ENCODE peak calls at places on chromosomes 5 and 9, in seven cellular contexts. One of them, this sample, is unnamed.
A peak's percentile ranks its signal among the peaks of the same experiment; 100 is the strongest.

GRCh38 chr5:157248771-157249475 is 17.0 kb upstream of the CYFIP2 start:
- DNase-seq in right cardiac atrium: no peak
- DNase-seq in mammary epithelial cell: no peak
- DNase-seq in psoas muscle: no peak
- DNase-seq in naive thymus-derived CD4-positive, alpha-beta T cell: peak; percentile 74
- DNase-seq in body of pancreas: no peak
- DNase-seq in thoracic aorta: no peak
- DNase-seq in this sample: peak; percentile 63

GRCh38 chr5:37915078-37915736 is 75.4 kb upstream of the GDNF start:
- DNase-seq in right cardiac atrium: no peak
- DNase-seq in mammary epithelial cell: no peak
- DNase-seq in psoas muscle: no peak
- DNase-seq in naive thymus-derived CD4-positive, alpha-beta T cell: no peak
- DNase-seq in thoracic aorta: no peak
- DNase-seq in body of pancreas: no peak
- DNase-seq in this sample: no peak

GRCh38 chr5:10424124-10424731 is 17.5 kb upstream of the ROPN1L start:
- DNase-seq in right cardiac atrium: no peak
- DNase-seq in thoracic aorta: no peak
- DNase-seq in naive thymus-derived CD4-positive, alpha-beta T cell: no peak
- DNase-seq in mammary epithelial cell: no peak
- DNase-seq in psoas muscle: no peak
- DNase-seq in body of pancreas: peak; percentile 37
- DNase-seq in this sample: no peak

GRCh38 chr5:164301708-164302107 is 796.3 kb downstream of the MAT2B start:
- DNase-seq in thoracic aorta: no peak
- DNase-seq in mammary epithelial cell: no peak
- DNase-seq in psoas muscle: no peak
- DNase-seq in body of pancreas: no peak
- DNase-seq in naive thymus-derived CD4-positive, alpha-beta T cell: no peak
- DNase-seq in right cardiac atrium: no peak
- DNase-seq in this sample: no peak

GRCh38 chr9:4678679-4679267 is 596 bp upstream of the CDC37L1 start:
- DNase-seq in naive thymus-derived CD4-positive, alpha-beta T cell: peak; percentile 71
- DNase-seq in thoracic aorta: no peak
- DNase-seq in mammary epithelial cell: peak; percentile 35
- DNase-seq in body of pancreas: no peak
- DNase-seq in psoas muscle: no peak
- DNase-seq in right cardiac atrium: no peak
- DNase-seq in this sample: no peak

GRCh38 chr9:129252937-129253819 is 75.1 kb upstream of the IER5L start:
- DNase-seq in psoas muscle: peak; percentile 33
- DNase-seq in mammary epithelial cell: no peak
- DNase-seq in thoracic aorta: no peak
- DNase-seq in right cardiac atrium: peak; percentile 70
- DNase-seq in naive thymus-derived CD4-positive, alpha-beta T cell: no peak
- DNase-seq in body of pancreas: no peak
- DNase-seq in this sample: no peak

GRCh38 chr9:37902804-37903580 is 935 bp downstream of the SLC25A51 start:
- DNase-seq in thoracic aorta: no peak
- DNase-seq in right cardiac atrium: no peak
- DNase-seq in body of pancreas: no peak
- DNase-seq in naive thymus-derived CD4-positive, alpha-beta T cell: no peak
- DNase-seq in mammary epithelial cell: peak; percentile 48
- DNase-seq in psoas muscle: no peak
- DNase-seq in this sample: peak; percentile 5

GRCh38 chr5:12245429-12245828 is 341.2 kb upstream of the CTNND2 start:
- DNase-seq in psoas muscle: no peak
- DNase-seq in naive thymus-derived CD4-positive, alpha-beta T cell: no peak
- DNase-seq in body of pancreas: no peak
- DNase-seq in mammary epithelial cell: no peak
- DNase-seq in thoracic aorta: no peak
- DNase-seq in right cardiac atrium: no peak
- DNase-seq in this sample: no peak

GRCh38 chr9:29830815-29831214 is 2257.5 kb upstream of the C9orf72 start:
- DNase-seq in right cardiac atrium: no peak
- DNase-seq in naive thymus-derived CD4-positive, alpha-beta T cell: no peak
- DNase-seq in psoas muscle: no peak
- DNase-seq in mammary epithelial cell: peak; percentile 37
- DNase-seq in body of pancreas: peak; percentile 44
- DNase-seq in thoracic aorta: no peak
- DNase-seq in this sample: no peak

GRCh38 chr5:172172912-172173591 is 15.0 kb downstream of the STK10 start:
- DNase-seq in right cardiac atrium: peak; percentile 82
- DNase-seq in naive thymus-derived CD4-positive, alpha-beta T cell: no peak
- DNase-seq in body of pancreas: no peak
- DNase-seq in mammary epithelial cell: no peak
- DNase-seq in psoas muscle: no peak
- DNase-seq in thoracic aorta: no peak
- DNase-seq in this sample: peak; percentile 44

GRCh38 chr9:133111461-133112360 is 9.3 kb downstream of the RALGDS start:
- DNase-seq in body of pancreas: no peak
- DNase-seq in naive thymus-derived CD4-positive, alpha-beta T cell: no peak
- DNase-seq in psoas muscle: peak; percentile 14
- DNase-seq in thoracic aorta: no peak
- DNase-seq in mammary epithelial cell: no peak
- DNase-seq in right cardiac atrium: no peak
- DNase-seq in this sample: no peak

GRCh38 chr5:14127587-14127986 is 15.6 kb upstream of the TRIO start:
- DNase-seq in body of pancreas: no peak
- DNase-seq in mammary epithelial cell: no peak
- DNase-seq in thoracic aorta: no peak
- DNase-seq in naive thymus-derived CD4-positive, alpha-beta T cell: no peak
- DNase-seq in right cardiac atrium: no peak
- DNase-seq in psoas muscle: no peak
- DNase-seq in this sample: no peak

GRCh38 chr5:51567636-51568035 is 184.4 kb downstream of the ISL1 start:
- DNase-seq in mammary epithelial cell: peak; percentile 71
- DNase-seq in thoracic aorta: no peak
- DNase-seq in right cardiac atrium: no peak
- DNase-seq in naive thymus-derived CD4-positive, alpha-beta T cell: no peak
- DNase-seq in psoas muscle: no peak
- DNase-seq in body of pancreas: no peak
- DNase-seq in this sample: no peak

GRCh38 chr9:121883281-121884056 is 209.6 kb downstream of the TTLL11 start:
- DNase-seq in psoas muscle: no peak
- DNase-seq in right cardiac atrium: no peak
- DNase-seq in mammary epithelial cell: no peak
- DNase-seq in thoracic aorta: no peak
- DNase-seq in body of pancreas: no peak
- DNase-seq in naive thymus-derived CD4-positive, alpha-beta T cell: no peak
- DNase-seq in this sample: no peak

GRCh38 chr9:17204611-17205165 is 69.8 kb downstream of the CNTLN start:
- DNase-seq in psoas muscle: no peak
- DNase-seq in mammary epithelial cell: no peak
- DNase-seq in body of pancreas: no peak
- DNase-seq in right cardiac atrium: no peak
- DNase-seq in thoracic aorta: no peak
- DNase-seq in naive thymus-derived CD4-positive, alpha-beta T cell: no peak
- DNase-seq in this sample: no peak

GRCh38 chr9:109401169-109401989 is 80.5 kb upstream of the EPB41L4B start:
- DNase-seq in body of pancreas: peak; percentile 79
- DNase-seq in right cardiac atrium: no peak
- DNase-seq in mammary epithelial cell: peak; percentile 53
- DNase-seq in naive thymus-derived CD4-positive, alpha-beta T cell: no peak
- DNase-seq in thoracic aorta: no peak
- DNase-seq in psoas muscle: no peak
- DNase-seq in this sample: no peak

GRCh38 chr9:81902191-81902590 is 26.0 kb upstream of the SPATA31D4 start:
- DNase-seq in mammary epithelial cell: peak; percentile 9
- DNase-seq in right cardiac atrium: no peak
- DNase-seq in psoas muscle: no peak
- DNase-seq in thoracic aorta: no peak
- DNase-seq in naive thymus-derived CD4-positive, alpha-beta T cell: no peak
- DNase-seq in body of pancreas: no peak
- DNase-seq in this sample: no peak
- H3K27ac ChIP-seq in mammary epithelial cell: no peak overlapping the region
- H3K27ac ChIP-seq in right cardiac atrium: no peak overlapping the region
- H3K27ac ChIP-seq in psoas muscle: no peak overlapping the region
- H3K27ac ChIP-seq in thoracic aorta: peak overlapping the region; percentile 38
- H3K27ac ChIP-seq in naive thymus-derived CD4-positive, alpha-beta T cell: no peak overlapping the region
- H3K27ac ChIP-seq in body of pancreas: no peak overlapping the region
- H3K27ac ChIP-seq in this sample: no peak overlapping the region

DNA sequence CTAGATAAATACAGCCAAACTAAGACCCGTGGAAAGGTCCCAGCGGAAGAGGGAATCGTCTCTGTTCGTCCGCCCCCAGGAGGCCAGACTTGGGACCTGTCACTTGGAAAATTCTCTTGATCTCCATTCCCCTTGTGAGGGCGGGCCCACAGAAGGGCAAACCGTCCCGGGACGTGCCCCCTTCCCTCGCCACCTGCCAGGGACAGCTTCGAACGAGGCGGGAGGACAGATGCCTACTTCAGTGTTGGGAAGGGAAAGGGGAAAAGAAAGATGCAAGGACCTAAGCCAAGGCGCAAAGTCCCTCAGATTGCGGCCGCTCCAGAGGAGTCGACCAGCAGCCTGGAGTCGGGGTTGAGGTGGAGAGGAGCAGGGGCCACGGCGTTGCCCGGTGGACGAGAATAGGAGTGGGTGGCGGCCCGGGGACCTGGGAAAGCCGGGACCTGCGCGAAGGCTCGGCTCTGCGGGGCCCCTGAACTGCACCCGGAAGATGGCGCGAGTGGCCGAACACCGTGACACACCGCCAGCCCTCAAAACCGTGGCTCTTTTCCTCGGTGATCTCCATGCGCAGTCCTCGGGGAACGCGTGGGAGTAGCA is 4.4 kb upstream of the EBF1 start:
- DNase-seq in thoracic aorta: no peak
- DNase-seq in psoas muscle: no peak
- DNase-seq in right cardiac atrium: peak; percentile 70
- DNase-seq in naive thymus-derived CD4-positive, alpha-beta T cell: no peak
- DNase-seq in body of pancreas: no peak
- DNase-seq in mammary epithelial cell: no peak
- DNase-seq in this sample: no peak
- H3K4me3 ChIP-seq in thoracic aorta: peak overlapping the region; percentile 45
- H3K4me3 ChIP-seq in psoas muscle: no peak overlapping the region
- H3K4me3 ChIP-seq in right cardiac atrium: no peak overlapping the region
- H3K4me3 ChIP-seq in naive thymus-derived CD4-positive, alpha-beta T cell: no peak overlapping the region
- H3K4me3 ChIP-seq in body of pancreas: no peak overlapping the region
- H3K4me3 ChIP-seq in mammary epithelial cell: no peak overlapping the region
- H3K4me3 ChIP-seq in this sample: no peak overlapping the region

GRCh38 chr5:177493795-177494355 is 3.5 kb downstream of the PDLIM7 start:
- DNase-seq in right cardiac atrium: no peak
- DNase-seq in naive thymus-derived CD4-positive, alpha-beta T cell: no peak
- DNase-seq in body of pancreas: no peak
- DNase-seq in psoas muscle: no peak
- DNase-seq in mammary epithelial cell: no peak
- DNase-seq in thoracic aorta: no peak
- DNase-seq in this sample: no peak
- H3K27ac ChIP-seq in right cardiac atrium: peak overlapping the region; percentile 2
- H3K27ac ChIP-seq in naive thymus-derived CD4-positive, alpha-beta T cell: peak overlapping the region; percentile 8
- H3K27ac ChIP-seq in body of pancreas: no peak overlapping the region
- H3K27ac ChIP-seq in psoas muscle: peak overlapping the region; percentile 94
- H3K27ac ChIP-seq in mammary epithelial cell: peak overlapping the region; percentile 49
- H3K27ac ChIP-seq in thoracic aorta: peak overlapping the region; percentile 100
- H3K27ac ChIP-seq in this sample: peak overlapping the region; percentile 32

GRCh38 chr5:93572101-93572772 is 8.8 kb downstream of the NR2F1-AS1 start:
- DNase-seq in body of pancreas: no peak
- DNase-seq in thoracic aorta: no peak
- DNase-seq in mammary epithelial cell: no peak
- DNase-seq in right cardiac atrium: peak; percentile 58
- DNase-seq in naive thymus-derived CD4-positive, alpha-beta T cell: no peak
- DNase-seq in psoas muscle: no peak
- DNase-seq in this sample: no peak
- H3K4me3 ChIP-seq in body of pancreas: no peak overlapping the region
- H3K4me3 ChIP-seq in thoracic aorta: no peak overlapping the region
- H3K4me3 ChIP-seq in mammary epithelial cell: peak overlapping the region; percentile 45
- H3K4me3 ChIP-seq in right cardiac atrium: peak overlapping the region; percentile 25
- H3K4me3 ChIP-seq in naive thymus-derived CD4-positive, alpha-beta T cell: no peak overlapping the region
- H3K4me3 ChIP-seq in psoas muscle: peak overlapping the region; percentile 56
- H3K4me3 ChIP-seq in this sample: no peak overlapping the region

DNA sequence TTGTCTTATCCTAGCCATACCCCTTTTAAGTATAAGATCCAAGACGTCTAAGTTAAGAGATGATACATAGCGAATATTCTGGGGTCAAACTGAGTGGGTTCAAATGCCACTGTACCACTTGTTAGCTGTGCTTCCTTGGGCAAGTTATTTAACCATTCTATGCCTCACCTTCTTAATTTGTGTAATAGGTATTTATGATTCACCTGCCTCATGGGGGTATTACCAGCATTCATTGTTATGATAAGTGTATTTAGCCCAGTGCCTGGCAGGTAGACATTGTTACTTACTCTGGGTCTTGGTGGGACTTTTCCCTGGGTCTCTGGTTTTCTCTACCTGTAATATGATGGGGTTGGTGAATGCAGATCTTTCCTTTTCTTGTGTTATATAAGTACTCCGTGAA is 3.8 kb downstream of the LARP1 start:
- DNase-seq in naive thymus-derived CD4-positive, alpha-beta T cell: no peak
- DNase-seq in body of pancreas: no peak
- DNase-seq in mammary epithelial cell: peak; percentile 46
- DNase-seq in thoracic aorta: no peak
- DNase-seq in psoas muscle: no peak
- DNase-seq in right cardiac atrium: no peak
- DNase-seq in this sample: no peak
- H3K27ac ChIP-seq in naive thymus-derived CD4-positive, alpha-beta T cell: peak overlapping the region; percentile 66
- H3K27ac ChIP-seq in body of pancreas: peak overlapping the region; percentile 77
- H3K27ac ChIP-seq in mammary epithelial cell: peak overlapping the region; percentile 66
- H3K27ac ChIP-seq in thoracic aorta: no peak overlapping the region
- H3K27ac ChIP-seq in psoas muscle: peak overlapping the region; percentile 69
- H3K27ac ChIP-seq in right cardiac atrium: no peak overlapping the region
- H3K27ac ChIP-seq in this sample: no peak overlapping the region

This sample was measured in CD8-positive, alpha-beta memory T cell.